ENCODE peak calls at places on chromosomes 4 and X, in ten cellular contexts. K, V, N, L, E, T, B, D, P and U are unnamed samples.

GRCh38 chr4:3657917-3658913 is 108.0 kb upstream of the ADRA2C start:
- DNase-seq in P (no peak), E (no peak), L (no peak), V (peak; percentile 24), T (no peak), D (no peak), B (no peak), K (no peak), N (peak; percentile 74), U (no peak)

GRCh38 chrX:12997898-12998687 is 23.2 kb downstream of the TMSB4X start:
- DNase-seq in T (no peak), D (no peak), E (no peak), V (no peak), B (no peak), L (no peak), K (no peak), N (no peak), P (no peak), U (no peak)

GRCh38 chrX:15384304-15384703 is at the start of gene VEGFD:
- DNase-seq in P (no peak), K (no peak), T (no peak), L (no peak), V (peak; percentile 13), B (no peak), E (no peak), N (no peak), D (no peak), U (no peak)

GRCh38 chr4:174749091-174749490 is 80.0 kb downstream of the GLRA3 start:
- DNase-seq in L (no peak), K (no peak), V (no peak), T (no peak), N (no peak), D (no peak), B (no peak), E (no peak), P (no peak), U (peak; percentile 25)

GRCh38 chr4:102263024-102263787 is 82.1 kb downstream of the SLC39A8 start:
- DNase-seq in D (no peak), K (peak; percentile 22), E (no peak), N (peak; percentile 45), B (no peak), L (no peak), V (peak; percentile 71), T (peak; percentile 64), P (peak; percentile 66), U (peak; percentile 29)

GRCh38 chrX:154352466-154352865 is 22.0 kb downstream of the FLNA start:
- DNase-seq in V (no peak), T (no peak), N (no peak), P (no peak), B (no peak), L (no peak), D (no peak), K (no peak), E (no peak), U (no peak)

GRCh38 chrX:85003655-85004244 is at the start of gene APOOL:
- DNase-seq in P (peak; percentile 87), V (peak; percentile 88), E (peak; percentile 83), N (peak; percentile 90), D (peak; percentile 84), B (peak; percentile 61), L (peak; percentile 53), K (peak; percentile 88), T (peak; percentile 82), U (peak; percentile 74)

GRCh38 chr4:140715121-140715520 is 41.1 kb downstream of the TBC1D9 start:
- DNase-seq in K (no peak), B (no peak), T (no peak), P (no peak), D (no peak), L (no peak), N (no peak), V (no peak), E (no peak), U (no peak)

GRCh38 chr4:91838181-91838861 is 465.4 kb upstream of the GRID2 start:
- DNase-seq in K (no peak), E (no peak), V (no peak), T (no peak), N (no peak), B (no peak), D (no peak), L (no peak), P (no peak), U (peak; percentile 24)

GRCh38 chrX:118497180-118497814 is 1.7 kb downstream of the DOCK11 start:
- DNase-seq in D (no peak), P (no peak), N (no peak), T (no peak), B (no peak), E (peak; percentile 48), V (peak; percentile 6), L (peak; percentile 2), K (peak; percentile 52), U (no peak)